ENCODE peak calls at places on chromosome 1, in nine cellular contexts. One of them, this sample, is unnamed.

GRCh38 chr1:233364695-233365539 is 37.4 kb downstream of the MAP3K21 start:
- DNase-seq in brain microvascular endothelial cell: no peak
- DNase-seq in foreskin fibroblast: peak; percentile 5
- DNase-seq in AG10803: peak; percentile 12
- DNase-seq in prostate gland: no peak
- DNase-seq in mammary epithelial cell: no peak
- DNase-seq in right cardiac atrium: no peak
- DNase-seq in hepatocyte: no peak
- DNase-seq in MM.1S: peak; percentile 19
- DNase-seq in this sample: no peak

GRCh38 chr1:110438883-110439282 is 12.1 kb upstream of the PROK1 start:
- DNase-seq in brain microvascular endothelial cell: no peak
- DNase-seq in foreskin fibroblast: no peak
- DNase-seq in AG10803: no peak
- DNase-seq in prostate gland: no peak
- DNase-seq in mammary epithelial cell: no peak
- DNase-seq in right cardiac atrium: no peak
- DNase-seq in hepatocyte: no peak
- DNase-seq in MM.1S: no peak
- DNase-seq in this sample: no peak

GRCh38 chr1:208201241-208201640 is 42.9 kb downstream of the PLXNA2 start:
- DNase-seq in brain microvascular endothelial cell: peak; percentile 98
- DNase-seq in foreskin fibroblast: peak; percentile 94
- DNase-seq in AG10803: peak; percentile 96
- DNase-seq in prostate gland: no peak
- DNase-seq in mammary epithelial cell: peak; percentile 54
- DNase-seq in right cardiac atrium: peak; percentile 75
- DNase-seq in hepatocyte: peak; percentile 84
- DNase-seq in MM.1S: no peak
- DNase-seq in this sample: peak; percentile 99

GRCh38 chr1:32592953-32593352 is 53.7 kb downstream of the ZBTB8A start:
- DNase-seq in brain microvascular endothelial cell: peak; percentile 16
- DNase-seq in foreskin fibroblast: peak; percentile 18
- DNase-seq in AG10803: peak; percentile 12
- DNase-seq in prostate gland: no peak
- DNase-seq in mammary epithelial cell: no peak
- DNase-seq in right cardiac atrium: no peak
- DNase-seq in hepatocyte: no peak
- DNase-seq in MM.1S: no peak
- DNase-seq in this sample: no peak

GRCh38 chr1:156444407-156445001 is 56.1 kb downstream of the MEF2D start:
- DNase-seq in brain microvascular endothelial cell: peak; percentile 24
- DNase-seq in foreskin fibroblast: no peak
- DNase-seq in AG10803: no peak
- DNase-seq in prostate gland: no peak
- DNase-seq in mammary epithelial cell: no peak
- DNase-seq in right cardiac atrium: no peak
- DNase-seq in hepatocyte: no peak
- DNase-seq in MM.1S: peak; percentile 48
- DNase-seq in this sample: no peak

GRCh38 chr1:171954386-171954785 is 113.1 kb downstream of the DNM3 start:
- DNase-seq in brain microvascular endothelial cell: no peak
- DNase-seq in foreskin fibroblast: no peak
- DNase-seq in AG10803: no peak
- DNase-seq in prostate gland: no peak
- DNase-seq in mammary epithelial cell: no peak
- DNase-seq in right cardiac atrium: no peak
- DNase-seq in hepatocyte: no peak
- DNase-seq in MM.1S: no peak
- DNase-seq in this sample: no peak

GRCh38 chr1:39872698-39873097 is 10.6 kb downstream of the TRIT1 start:
- DNase-seq in brain microvascular endothelial cell: no peak
- DNase-seq in foreskin fibroblast: no peak
- DNase-seq in AG10803: no peak
- DNase-seq in prostate gland: no peak
- DNase-seq in mammary epithelial cell: no peak
- DNase-seq in right cardiac atrium: no peak
- DNase-seq in hepatocyte: no peak
- DNase-seq in MM.1S: no peak
- DNase-seq in this sample: no peak

GRCh38 chr1:68293609-68294353 is 61.5 kb upstream of the WLS start:
- DNase-seq in brain microvascular endothelial cell: peak; percentile 56
- DNase-seq in foreskin fibroblast: no peak
- DNase-seq in AG10803: peak; percentile 56
- DNase-seq in prostate gland: no peak
- DNase-seq in mammary epithelial cell: no peak
- DNase-seq in right cardiac atrium: peak; percentile 16
- DNase-seq in hepatocyte: peak; percentile 42
- DNase-seq in MM.1S: no peak
- DNase-seq in this sample: no peak

GRCh38 chr1:6456800-6457466 is 9.0 kb downstream of the TNFRSF25 start:
- DNase-seq in brain microvascular endothelial cell: no peak
- DNase-seq in foreskin fibroblast: no peak
- DNase-seq in AG10803: no peak
- DNase-seq in prostate gland: no peak
- DNase-seq in mammary epithelial cell: no peak
- DNase-seq in right cardiac atrium: no peak
- DNase-seq in hepatocyte: no peak
- DNase-seq in MM.1S: no peak
- DNase-seq in this sample: no peak

GRCh38 chr1:94552071-94552586 is 10.6 kb upstream of the F3 start:
- DNase-seq in brain microvascular endothelial cell: no peak
- DNase-seq in foreskin fibroblast: no peak
- DNase-seq in AG10803: no peak
- DNase-seq in prostate gland: no peak
- DNase-seq in mammary epithelial cell: peak; percentile 89
- DNase-seq in right cardiac atrium: peak; percentile 21
- DNase-seq in hepatocyte: no peak
- DNase-seq in MM.1S: no peak
- DNase-seq in this sample: no peak

DNA sequence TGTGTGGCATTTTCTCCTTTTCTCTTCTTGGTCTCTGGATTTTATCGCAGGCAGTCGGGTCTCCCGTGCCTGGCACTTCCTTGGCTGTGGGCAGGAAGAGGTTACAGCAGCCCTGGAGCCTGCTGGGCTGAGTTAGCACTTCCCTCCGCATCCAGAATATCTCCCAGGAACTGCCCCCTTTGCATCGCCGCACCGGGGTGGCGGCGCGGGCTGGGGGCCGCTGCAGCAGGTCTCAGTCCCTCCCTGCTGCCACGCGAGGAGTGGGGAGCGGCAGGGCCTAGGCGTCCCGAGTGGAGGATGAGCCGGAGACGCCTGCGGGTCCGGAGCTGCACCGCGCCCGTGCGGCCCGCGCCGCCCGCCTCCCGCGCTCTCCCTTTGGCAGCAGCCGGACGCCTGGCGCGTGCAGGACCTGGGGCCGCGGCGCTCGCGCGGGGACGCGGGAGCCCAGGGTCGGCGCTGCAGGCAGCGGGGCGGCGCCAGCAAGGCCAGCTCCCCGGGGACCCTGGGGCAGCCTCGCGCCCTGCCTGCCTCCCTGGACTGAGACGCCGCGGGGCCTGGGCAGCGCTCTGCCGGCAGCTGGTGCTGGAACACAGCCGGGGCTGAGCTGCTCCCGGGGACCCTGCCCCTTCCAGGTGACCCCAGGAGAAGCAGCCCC is 192.8 kb downstream of the PRDM2 start:
- DNase-seq in brain microvascular endothelial cell: no peak
- DNase-seq in foreskin fibroblast: no peak
- DNase-seq in AG10803: no peak
- DNase-seq in prostate gland: no peak
- DNase-seq in mammary epithelial cell: no peak
- DNase-seq in right cardiac atrium: peak; percentile 28
- DNase-seq in hepatocyte: peak; percentile 61
- DNase-seq in MM.1S: no peak
- DNase-seq in this sample: peak; percentile 35
- H3K4me3 ChIP-seq in brain microvascular endothelial cell: no peak overlapping the region
- H3K4me3 ChIP-seq in foreskin fibroblast: no peak overlapping the region
- H3K4me3 ChIP-seq in AG10803: peak overlapping the region; percentile 17
- H3K4me3 ChIP-seq in prostate gland: peak overlapping the region; percentile 37
- H3K4me3 ChIP-seq in mammary epithelial cell: no peak overlapping the region
- H3K4me3 ChIP-seq in right cardiac atrium: peak overlapping the region; percentile 40
- H3K4me3 ChIP-seq in hepatocyte: peak overlapping the region; percentile 77
- H3K4me3 ChIP-seq in MM.1S: no peak overlapping the region
- H3K4me3 ChIP-seq in this sample: peak overlapping the region; percentile 68

GRCh38 chr1:217088521-217089221 is 365.4 kb upstream of the ESRRG start:
- DNase-seq in brain microvascular endothelial cell: no peak
- DNase-seq in foreskin fibroblast: no peak
- DNase-seq in AG10803: peak; percentile 2
- DNase-seq in prostate gland: no peak
- DNase-seq in mammary epithelial cell: no peak
- DNase-seq in right cardiac atrium: no peak
- DNase-seq in hepatocyte: no peak
- DNase-seq in MM.1S: no peak
- DNase-seq in this sample: no peak
- H3K4me3 ChIP-seq in brain microvascular endothelial cell: peak overlapping the region; percentile 56
- H3K4me3 ChIP-seq in foreskin fibroblast: no peak overlapping the region
- H3K4me3 ChIP-seq in AG10803: no peak overlapping the region
- H3K4me3 ChIP-seq in prostate gland: peak overlapping the region; percentile 56
- H3K4me3 ChIP-seq in mammary epithelial cell: no peak overlapping the region
- H3K4me3 ChIP-seq in right cardiac atrium: peak overlapping the region; percentile 94
- H3K4me3 ChIP-seq in hepatocyte: peak overlapping the region; percentile 70
- H3K4me3 ChIP-seq in MM.1S: peak overlapping the region; percentile 57
- H3K4me3 ChIP-seq in this sample: peak overlapping the region; percentile 59

GRCh38 chr1:178096421-178096820 is 2.5 kb downstream of the RASAL2 start:
- DNase-seq in brain microvascular endothelial cell: no peak
- DNase-seq in foreskin fibroblast: no peak
- DNase-seq in AG10803: no peak
- DNase-seq in prostate gland: no peak
- DNase-seq in mammary epithelial cell: no peak
- DNase-seq in right cardiac atrium: no peak
- DNase-seq in hepatocyte: no peak
- DNase-seq in MM.1S: no peak
- DNase-seq in this sample: no peak
- H3K4me3 ChIP-seq in brain microvascular endothelial cell: peak overlapping the region; percentile 89
- H3K4me3 ChIP-seq in foreskin fibroblast: no peak overlapping the region
- H3K4me3 ChIP-seq in AG10803: no peak overlapping the region
- H3K4me3 ChIP-seq in prostate gland: no peak overlapping the region
- H3K4me3 ChIP-seq in mammary epithelial cell: peak overlapping the region; percentile 16
- H3K4me3 ChIP-seq in right cardiac atrium: peak overlapping the region; percentile 94
- H3K4me3 ChIP-seq in hepatocyte: no peak overlapping the region
- H3K4me3 ChIP-seq in MM.1S: no peak overlapping the region
- H3K4me3 ChIP-seq in this sample: no peak overlapping the region

DNA sequence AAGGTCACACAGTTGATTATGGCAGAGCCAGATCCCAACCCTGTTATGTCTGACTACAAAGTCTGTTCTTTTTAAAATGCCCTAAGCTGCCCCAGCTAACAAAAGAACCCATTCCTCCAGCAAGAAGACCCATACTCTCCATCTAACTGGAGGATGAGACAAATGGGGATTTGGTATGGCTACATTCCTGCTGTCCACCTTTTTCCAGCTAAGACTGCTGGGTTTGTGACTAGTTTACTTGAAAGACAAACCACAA is 112.8 kb downstream of the KIAA0319L start:
- DNase-seq in brain microvascular endothelial cell: no peak
- DNase-seq in foreskin fibroblast: no peak
- DNase-seq in AG10803: no peak
- DNase-seq in prostate gland: no peak
- DNase-seq in mammary epithelial cell: no peak
- DNase-seq in right cardiac atrium: no peak
- DNase-seq in hepatocyte: no peak
- DNase-seq in MM.1S: no peak
- DNase-seq in this sample: no peak
- H3K4me3 ChIP-seq in brain microvascular endothelial cell: no peak overlapping the region
- H3K4me3 ChIP-seq in foreskin fibroblast: no peak overlapping the region
- H3K4me3 ChIP-seq in AG10803: no peak overlapping the region
- H3K4me3 ChIP-seq in prostate gland: no peak overlapping the region
- H3K4me3 ChIP-seq in mammary epithelial cell: no peak overlapping the region
- H3K4me3 ChIP-seq in right cardiac atrium: no peak overlapping the region
- H3K4me3 ChIP-seq in hepatocyte: no peak overlapping the region
- H3K4me3 ChIP-seq in MM.1S: no peak overlapping the region
- H3K4me3 ChIP-seq in this sample: no peak overlapping the region

This sample was measured in small intestine.